ENCODE peak calls at places on chromosomes 3 and 15, in seven cellular contexts. Z is AG04450, B is kidney epithelial cell, K is mammary epithelial cell, T is AG04449, L is upper lobe of right lung, G is AG10803. M is an unnamed sample.

GRCh38 chr15:93333826-93334225 is 244.8 kb upstream of the RGMA start:
- DNase-seq in G (no peak), T (no peak), B (no peak), K (no peak), Z (no peak), L (no peak), M (no peak)

GRCh38 chr3:196288141-196288460 is 575 bp upstream of the PCYT1A start:
- DNase-seq in Z (no peak), B (no peak), L (no peak), G (peak), T (no peak), K (no peak), M (no peak)

GRCh38 chr3:191051037-191051436 is 148.0 kb upstream of the OSTN start:
- DNase-seq in Z (no peak), L (no peak), G (peak), T (no peak), K (peak), B (no peak), M (no peak)

GRCh38 chr3:130971208-130971607 is 55.4 kb downstream of the ASTE1 start:
- DNase-seq in G (no peak), L (no peak), T (no peak), Z (no peak), K (peak), B (no peak), M (no peak)

GRCh38 chr3:155791190-155791589 is 14.9 kb downstream of the C3orf33 start:
- DNase-seq in K (peak), T (no peak), B (no peak), Z (no peak), L (no peak), G (peak), M (no peak)

GRCh38 chr3:99503350-99503749 is 135.0 kb upstream of the COL8A1 start:
- DNase-seq in B (no peak), L (no peak), K (no peak), Z (no peak), T (no peak), G (peak), M (peak)

GRCh38 chr15:45242289-45242688 is 9.7 kb upstream of the SLC28A2 start:
- DNase-seq in T (no peak), L (no peak), B (no peak), K (peak), Z (no peak), G (no peak), M (no peak)

GRCh38 chr15:71448688-71449114 is 333.4 kb downstream of the THSD4 start:
- DNase-seq in B (no peak), K (peak), L (no peak), G (peak), T (no peak), Z (no peak), M (no peak)

GRCh38 chr15:38912067-38912466 is 347.5 kb upstream of the RASGRP1 start:
- DNase-seq in B (no peak), L (no peak), K (no peak), G (no peak), T (no peak), Z (peak), M (no peak)

GRCh38 chr3:14340960-14341708 is 61.3 kb upstream of the SLC6A6 start:
- DNase-seq in L (no peak), K (no peak), T (no peak), Z (no peak), B (no peak), G (no peak), M (no peak)

GRCh38 chr3:45064512-45065372 is 38.6 kb downstream of the CLEC3B start:
- DNase-seq in L (no peak), B (peak), Z (peak), G (peak), T (no peak), K (peak), M (no peak)

DNA sequence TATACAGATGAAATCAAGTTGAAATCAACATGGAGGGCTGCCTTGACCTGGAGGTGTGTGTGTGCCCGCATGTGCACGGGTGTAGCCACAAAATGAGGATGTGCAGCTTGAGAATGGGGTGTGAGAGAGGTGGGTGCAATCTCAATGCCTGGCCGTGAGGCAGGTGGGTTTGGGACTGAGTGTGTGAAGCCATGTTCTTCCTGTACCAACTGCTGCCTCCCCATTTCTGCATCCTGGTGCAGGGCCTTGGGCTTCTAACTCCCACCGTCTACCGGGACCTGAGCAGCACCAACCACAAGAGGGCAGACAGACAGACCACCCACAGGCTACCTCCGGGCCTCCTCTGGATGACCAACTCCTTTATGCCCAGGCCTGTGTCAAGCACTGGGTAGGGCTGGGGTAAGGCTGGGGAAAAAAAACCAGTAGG is 161.9 kb upstream of the TLE3 start:
- DNase-seq in K (no peak), B (no peak), Z (no peak), G (no peak), L (no peak), T (no peak), M (peak)
- TF ChIP-seq CTCF in K (no peak), B (peak), Z (peak), G (peak), L (no peak), T (no peak), M (peak)

GRCh38 chr15:41603941-41604660 is 45.1 kb downstream of the TYRO3 start:
- DNase-seq in B (no peak), K (peak), T (peak), Z (no peak), G (peak), L (peak), M (peak)
- H3K4me3 ChIP-seq in B (no peak), K (peak), T (peak), Z (peak), G (peak), L (peak), M (peak)

GRCh38 chr15:75452968-75453702 is 1.6 kb upstream of the SIN3A start:
- DNase-seq in B (no peak), L (peak), Z (no peak), K (peak), T (no peak), G (peak), M (peak)
- TF ChIP-seq CTCF in B (peak), L (peak), Z (peak), K (peak), T (peak), G (no peak), M (peak)

GRCh38 chr3:129688310-129688895 is 81.9 kb upstream of the PLXND1 start:
- DNase-seq in B (no peak), T (peak), L (no peak), G (peak), K (no peak), Z (no peak), M (no peak)
- H3K4me3 ChIP-seq in B (no peak), T (peak), L (no peak), G (peak), K (peak), Z (peak), M (peak)

DNA sequence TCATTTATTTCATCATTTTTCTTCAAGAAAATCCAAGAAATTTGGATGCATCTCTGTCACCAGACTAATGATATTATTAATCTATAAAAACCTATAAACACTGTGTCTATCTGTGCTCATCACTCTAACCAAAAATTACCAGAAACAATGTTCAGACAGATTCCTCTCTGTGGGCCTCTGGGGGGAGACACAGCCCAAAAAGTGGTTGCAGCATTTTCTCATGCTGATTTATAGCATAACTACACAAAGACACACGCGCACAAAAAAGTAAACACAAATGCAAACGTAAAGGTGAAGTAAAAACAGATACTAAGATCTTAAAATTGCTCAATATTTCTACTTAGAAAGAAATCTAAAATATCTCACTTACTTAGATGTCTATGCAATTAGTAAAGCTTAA is 976.0 kb downstream of the GBE1 start:
- DNase-seq in K (no peak), Z (no peak), G (no peak), B (no peak), L (no peak), T (no peak), M (no peak)
- TF ChIP-seq CTCF in K (peak), Z (no peak), G (no peak), B (peak), L (no peak), T (no peak), M (no peak)

GRCh38 chr15:77083381-77084160 is 12.7 kb upstream of the TSPAN3 start:
- DNase-seq in G (peak), L (peak), K (peak), B (peak), Z (no peak), T (no peak), M (peak)
- H3K4me3 ChIP-seq in G (peak), L (peak), K (no peak), B (peak), Z (peak), T (peak), M (peak)

GRCh38 chr15:57706405-57707209 is at the start of gene POLR2M:
- DNase-seq in T (peak), Z (peak), K (peak), L (peak), G (peak), B (peak), M (peak)
- TF ChIP-seq CTCF in T (no peak), Z (no peak), K (no peak), L (no peak), G (no peak), B (no peak), M (no peak)

DNA sequence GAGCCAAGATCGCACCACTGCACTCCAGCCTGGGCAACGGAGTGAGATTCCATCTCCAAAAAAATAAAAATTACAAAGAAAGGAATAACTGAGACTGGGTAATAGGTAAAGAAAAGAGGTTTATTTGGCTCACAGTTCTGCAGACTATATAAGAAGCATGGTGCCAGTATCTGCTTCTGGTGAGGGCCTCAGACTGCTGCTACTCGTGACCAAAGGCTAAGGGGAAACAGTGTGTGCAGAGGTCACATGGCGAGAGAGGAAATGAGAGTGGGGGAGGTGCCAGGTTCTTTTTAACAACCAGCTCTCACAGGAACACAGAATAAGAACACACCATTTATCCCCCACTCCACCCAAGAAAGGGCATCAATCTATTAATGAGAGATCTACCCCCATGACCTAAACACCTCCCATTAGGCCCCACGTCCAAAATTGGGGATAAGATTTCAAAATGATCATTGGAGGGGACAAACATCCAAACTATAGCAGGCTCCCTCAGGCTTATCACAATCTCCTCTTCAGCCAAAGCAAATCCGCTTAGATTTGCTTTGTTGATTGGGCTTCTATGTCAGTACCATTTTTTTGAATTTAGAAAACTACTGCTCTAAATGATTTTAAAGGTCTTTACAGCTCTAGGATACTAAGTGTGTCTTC is 84.1 kb upstream of the TBL1XR1 start:
- DNase-seq in B (no peak), Z (no peak), G (no peak), L (no peak), T (no peak), K (no peak), M (no peak)
- H3K4me3 ChIP-seq in B (no peak), Z (no peak), G (no peak), L (no peak), T (no peak), K (no peak), M (no peak)

GRCh38 chr3:6878731-6879130 is 17.8 kb downstream of the GRM7 start:
- DNase-seq in T (no peak), Z (no peak), K (no peak), G (no peak), L (no peak), B (no peak), M (no peak)
- TF ChIP-seq CTCF in T (no peak), Z (no peak), K (no peak), G (no peak), L (no peak), B (no peak), M (no peak)

DNA sequence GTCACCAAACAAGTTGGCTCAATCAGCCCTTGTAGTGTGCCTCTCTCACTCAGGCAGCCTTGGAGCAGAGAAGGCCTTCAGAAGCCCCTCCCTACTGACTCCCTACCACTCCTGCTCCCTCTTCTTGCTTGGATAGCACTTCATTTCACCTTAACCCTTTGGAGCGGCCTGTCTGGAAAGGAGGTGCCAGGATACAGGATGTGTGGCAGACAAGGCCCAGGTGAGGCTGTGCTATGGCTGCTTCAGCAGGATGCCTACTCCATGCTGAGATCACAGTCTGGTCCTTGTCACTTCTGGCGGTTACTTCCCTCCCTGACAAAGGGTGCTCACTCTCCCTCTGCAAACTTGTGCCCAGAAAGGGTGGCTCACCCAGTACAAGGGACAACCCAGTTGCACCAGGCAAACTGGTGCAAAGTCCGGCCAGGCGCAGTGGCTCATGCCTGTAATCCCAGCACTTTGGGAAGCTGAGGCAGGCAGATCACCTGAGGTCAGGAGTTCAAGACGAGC is 1.0 kb downstream of the MON1A start:
- DNase-seq in K (no peak), T (no peak), B (no peak), L (no peak), Z (no peak), G (no peak), M (no peak)
- H3K4me3 ChIP-seq in K (peak), T (peak), B (no peak), L (peak), Z (peak), G (peak), M (peak)

M was measured in osteoblast.